ENCODE peak calls at places on chromosomes 2 and 18, in six cellular contexts. One of them, this sample, is unnamed.

GRCh38 chr18:25503567-25504081 is 151.7 kb upstream of the ZNF521 start:
- DNase-seq in Kasumi-1: no peak
- DNase-seq in NCI-H2081: peak
- DNase-seq in RKO: no peak
- DNase-seq in mesenteric fat pad: no peak
- DNase-seq in cardiac fibroblast: peak
- DNase-seq in this sample: no peak

GRCh38 chr2:152222975-152223638 is 47.5 kb upstream of the STAM2 start:
- DNase-seq in mesenteric fat pad: no peak
- DNase-seq in RKO: no peak
- DNase-seq in Kasumi-1: peak
- DNase-seq in cardiac fibroblast: peak
- DNase-seq in NCI-H2081: peak
- DNase-seq in this sample: no peak

GRCh38 chr18:68229351-68229750 is 485.6 kb downstream of the TMX3 start:
- DNase-seq in NCI-H2081: no peak
- DNase-seq in mesenteric fat pad: no peak
- DNase-seq in RKO: no peak
- DNase-seq in cardiac fibroblast: no peak
- DNase-seq in Kasumi-1: no peak
- DNase-seq in this sample: no peak

GRCh38 chr2:48045613-48046012 is 139.3 kb upstream of the FBXO11 start:
- DNase-seq in NCI-H2081: no peak
- DNase-seq in mesenteric fat pad: no peak
- DNase-seq in Kasumi-1: no peak
- DNase-seq in RKO: no peak
- DNase-seq in cardiac fibroblast: no peak
- DNase-seq in this sample: no peak

GRCh38 chr2:76861708-76862107 is 660.5 kb downstream of the LRRTM4 start:
- DNase-seq in mesenteric fat pad: no peak
- DNase-seq in RKO: no peak
- DNase-seq in NCI-H2081: no peak
- DNase-seq in Kasumi-1: peak
- DNase-seq in cardiac fibroblast: peak
- DNase-seq in this sample: no peak

GRCh38 chr2:55391155-55391554 is 28.5 kb downstream of the CCDC88A start:
- DNase-seq in cardiac fibroblast: no peak
- DNase-seq in Kasumi-1: no peak
- DNase-seq in RKO: no peak
- DNase-seq in mesenteric fat pad: no peak
- DNase-seq in NCI-H2081: no peak
- DNase-seq in this sample: no peak

GRCh38 chr2:1868683-1869141 is 124.4 kb upstream of the PXDN start:
- DNase-seq in mesenteric fat pad: no peak
- DNase-seq in NCI-H2081: no peak
- DNase-seq in Kasumi-1: no peak
- DNase-seq in cardiac fibroblast: no peak
- DNase-seq in RKO: no peak
- DNase-seq in this sample: no peak

GRCh38 chr2:230877737-230878598 is 13.2 kb downstream of the ITM2C start:
- DNase-seq in mesenteric fat pad: peak
- DNase-seq in NCI-H2081: no peak
- DNase-seq in RKO: no peak
- DNase-seq in cardiac fibroblast: no peak
- DNase-seq in Kasumi-1: peak
- DNase-seq in this sample: peak

GRCh38 chr2:65731476-65731875 is 299.1 kb upstream of the SPRED2 start:
- DNase-seq in cardiac fibroblast: no peak
- DNase-seq in mesenteric fat pad: no peak
- DNase-seq in RKO: no peak
- DNase-seq in Kasumi-1: no peak
- DNase-seq in NCI-H2081: no peak
- DNase-seq in this sample: no peak

GRCh38 chr2:27400348-27401135 is 8.8 kb downstream of the PPM1G start:
- DNase-seq in cardiac fibroblast: no peak
- DNase-seq in Kasumi-1: no peak
- DNase-seq in NCI-H2081: no peak
- DNase-seq in RKO: no peak
- DNase-seq in mesenteric fat pad: peak
- DNase-seq in this sample: no peak

GRCh38 chr18:31401156-31402025 is 24.8 kb downstream of the DSG4 start:
- DNase-seq in cardiac fibroblast: no peak
- DNase-seq in RKO: no peak
- DNase-seq in mesenteric fat pad: no peak
- DNase-seq in NCI-H2081: no peak
- DNase-seq in Kasumi-1: no peak
- DNase-seq in this sample: no peak

This sample was measured in HL-60.